ENCODE peak calls at places on chromosomes 5 and 9, in seven cellular contexts. G, A, H, D, R, U and M are unnamed samples.

GRCh38 chr9:89794918-89795317 is 190.1 kb downstream of the GADD45G start:
- DNase-seq in G (peak; percentile 35), A (no peak), H (no peak), D (no peak), R (no peak), U (no peak), M (no peak)

GRCh38 chr9:68538200-68538599 is 2.5 kb downstream of the TMEM252 start:
- DNase-seq in G (no peak), A (no peak), H (no peak), D (no peak), R (no peak), U (no peak), M (no peak)

GRCh38 chr5:100464418-100464817 is 70.8 kb upstream of the FAM174A start:
- DNase-seq in G (no peak), A (peak; percentile 39), H (no peak), D (no peak), R (no peak), U (no peak), M (no peak)

GRCh38 chr5:1129725-1130082 is 17.8 kb upstream of the SLC12A7 start:
- DNase-seq in G (no peak), A (no peak), H (no peak), D (no peak), R (no peak), U (no peak), M (no peak)

GRCh38 chr9:2453701-2454100 is 167.9 kb upstream of the VLDLR start:
- DNase-seq in G (no peak), A (no peak), H (no peak), D (no peak), R (no peak), U (no peak), M (no peak)

GRCh38 chr5:6875376-6875775 is 162.1 kb downstream of the TENT4A start:
- DNase-seq in G (no peak), A (no peak), H (no peak), D (no peak), R (no peak), U (no peak), M (no peak)

GRCh38 chr9:34375901-34376595 is 650 bp downstream of the MYORG start:
- DNase-seq in G (peak; percentile 57), A (no peak), H (peak; percentile 90), D (peak; percentile 56), R (peak; percentile 48), U (no peak), M (no peak)

GRCh38 chr9:115649991-115650472 is 503.6 kb upstream of the PAPPA start:
- DNase-seq in G (peak; percentile 45), A (peak; percentile 96), H (no peak), D (no peak), R (no peak), U (no peak), M (peak; percentile 58)

GRCh38 chr5:95822038-95822407 is 503 bp downstream of the GLRX start:
- DNase-seq in G (peak; percentile 67), A (peak; percentile 58), H (peak; percentile 83), D (peak; percentile 65), R (peak; percentile 48), U (no peak), M (no peak)

GRCh38 chr5:37015795-37016666 is 139.5 kb downstream of the NIPBL start:
- DNase-seq in G (no peak), A (no peak), H (no peak), D (no peak), R (no peak), U (no peak), M (no peak)

GRCh38 chr5:51892680-51893079 is 509.4 kb downstream of the ISL1 start:
- DNase-seq in G (no peak), A (no peak), H (no peak), D (no peak), R (no peak), U (no peak), M (no peak)

GRCh38 chr5:74257645-74258328 is 382.7 kb downstream of the ENC1 start:
- DNase-seq in G (peak; percentile 51), A (peak; percentile 94), H (peak; percentile 53), D (peak; percentile 35), R (no peak), U (no peak), M (no peak)
- TF ChIP-seq CTCF in G (no peak), A (no peak), H (no peak), D (no peak), R (no peak), U (no peak), M (no peak)

DNA sequence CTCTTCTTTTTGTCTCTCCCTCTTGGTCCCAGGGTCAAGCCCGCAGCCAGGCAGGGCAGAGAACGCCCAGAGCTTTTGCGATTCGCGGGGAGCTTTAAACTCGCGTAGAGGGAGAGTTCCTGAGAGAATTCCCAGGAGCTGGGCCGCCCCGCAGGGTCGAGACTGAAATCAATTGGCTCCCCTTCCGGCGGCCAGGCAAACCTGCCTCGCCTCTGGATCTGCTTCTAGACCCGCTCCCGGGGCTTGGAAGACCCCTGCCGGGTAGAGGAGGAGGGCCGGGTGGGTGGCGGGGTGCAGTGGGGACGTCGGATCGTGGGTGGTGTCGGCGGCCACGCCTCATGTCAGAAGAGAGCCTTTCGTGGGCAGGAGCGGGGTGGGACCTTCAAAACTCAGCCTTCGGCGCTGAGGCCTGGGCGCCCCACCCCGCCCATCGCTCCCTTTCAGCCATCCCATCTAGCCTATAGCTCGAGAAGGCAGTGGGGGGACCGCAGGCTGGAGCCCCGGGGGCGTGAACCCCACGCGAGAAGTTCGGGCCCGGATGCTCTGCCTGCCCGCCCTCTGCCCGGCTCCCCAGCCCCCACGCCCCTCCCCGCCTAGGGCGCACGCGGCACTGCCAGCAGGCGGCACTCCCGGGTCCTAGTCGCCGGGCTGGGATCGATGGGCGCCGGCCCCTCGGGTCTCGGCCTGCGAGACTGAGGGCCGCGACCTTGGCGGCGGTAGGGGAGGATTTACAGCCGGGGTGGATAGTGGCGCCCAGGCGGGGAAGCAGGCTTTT is 6.1 kb downstream of the PRDM6 start:
- DNase-seq in G (no peak), A (no peak), H (peak; percentile 85), D (peak; percentile 74), R (no peak), U (peak; percentile 29), M (no peak)
- TF ChIP-seq CTCF in G (no peak), A (peak; percentile 30), H (peak; percentile 80), D (peak; percentile 42), R (no peak), U (peak; percentile 42), M (no peak)

DNA sequence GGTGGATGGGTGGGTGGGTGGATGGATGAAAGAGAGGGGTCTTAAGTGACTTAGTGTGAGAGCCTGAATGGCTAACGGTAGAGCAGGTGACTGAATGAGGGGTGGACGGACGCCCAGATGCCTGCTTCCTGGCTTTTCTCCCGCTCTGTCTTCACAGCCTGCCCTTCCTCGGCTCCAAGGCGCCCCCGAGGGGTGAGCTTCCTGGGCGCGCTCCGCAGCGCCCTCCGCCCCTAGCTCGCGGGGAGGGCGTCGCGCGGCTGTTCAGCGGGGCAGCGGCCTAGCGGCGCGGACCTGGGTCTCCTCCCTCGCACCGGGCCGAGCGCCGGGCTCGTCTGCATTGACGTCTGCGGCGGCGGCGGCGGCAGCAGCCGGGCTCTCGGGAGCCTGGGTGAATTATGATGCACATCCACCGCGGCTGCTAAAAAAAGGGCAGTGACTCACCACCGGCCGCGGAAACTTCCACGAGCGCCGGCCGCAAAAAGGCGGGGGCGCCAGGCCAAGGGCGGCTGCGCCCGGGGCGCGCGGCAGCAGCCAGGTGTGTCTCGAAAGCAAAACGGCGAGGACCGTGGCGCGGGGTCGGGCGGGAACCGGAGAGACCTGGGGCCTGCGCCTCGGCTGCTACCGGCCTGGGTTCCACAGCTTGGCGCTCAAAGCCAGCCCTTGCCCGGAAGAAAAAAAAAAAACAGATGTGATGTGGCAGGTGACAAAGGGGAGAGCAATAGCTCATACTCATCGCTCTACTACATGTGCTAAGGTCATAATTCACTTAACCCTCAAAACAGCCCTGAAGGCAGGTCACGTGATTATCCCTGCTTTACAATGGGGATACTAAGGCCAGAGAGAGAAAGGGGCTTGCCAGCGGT is 143.0 kb upstream of the ADRA1B start:
- DNase-seq in G (peak; percentile 77), A (peak; percentile 93), H (peak; percentile 85), D (peak; percentile 76), R (peak; percentile 82), U (peak; percentile 35), M (no peak)
- TF ChIP-seq CTCF in G (no peak), A (peak; percentile 33), H (peak; percentile 68), D (peak; percentile 17), R (no peak), U (no peak), M (peak; percentile 27)

GRCh38 chr9:9231946-9232345 is 1380.9 kb downstream of the PTPRD start:
- DNase-seq in G (no peak), A (no peak), H (no peak), D (no peak), R (no peak), U (no peak), M (no peak)
- TF ChIP-seq CTCF in G (no peak), A (no peak), H (no peak), D (no peak), R (no peak), U (no peak), M (no peak)

GRCh38 chr9:121172726-121173487 is 28.8 kb downstream of the RAB14 start:
- DNase-seq in G (no peak), A (no peak), H (no peak), D (no peak), R (no peak), U (no peak), M (no peak)

GRCh38 chr9:121171236-121171635 is 30.4 kb downstream of the RAB14 start:
- DNase-seq in G (no peak), A (no peak), H (no peak), D (no peak), R (no peak), U (no peak), M (no peak)

GRCh38 chr9:121168052-121168451 is 33.6 kb downstream of the RAB14 start:
- DNase-seq in G (no peak), A (no peak), H (no peak), D (no peak), R (no peak), U (no peak), M (no peak)

GRCh38 chr9:121173501-121173900 is 28.2 kb downstream of the RAB14 start:
- DNase-seq in G (no peak), A (no peak), H (no peak), D (no peak), R (no peak), U (no peak), M (no peak)

GRCh38 chr9:121169094-121169601 is 32.5 kb downstream of the RAB14 start:
- DNase-seq in G (no peak), A (no peak), H (no peak), D (no peak), R (no peak), U (no peak), M (no peak)
- TF ChIP-seq CTCF in G (peak; percentile 40), A (peak; percentile 51), H (peak; percentile 65), D (peak; percentile 19), R (peak; percentile 34), U (peak; percentile 59), M (peak; percentile 41)